ENCODE peak calls at places on chromosomes 16 and 17, in six cellular contexts. I, M, P, L, V and K are unnamed samples.

GRCh38 chr16:84048306-84048705 is 5.7 kb upstream of the SLC38A8 start:
- DNase-seq in I (no peak), M (no peak), P (no peak), L (no peak), V (no peak), K (peak)

GRCh38 chr16:28497386-28497785 is 2.9 kb downstream of the APOBR start:
- DNase-seq in I (no peak), M (no peak), P (no peak), L (no peak), V (no peak), K (no peak)

GRCh38 chr16:117381-118365 is 20.8 kb downstream of the NPRL3 start:
- DNase-seq in I (no peak), M (peak), P (peak), L (peak), V (peak), K (peak)

GRCh38 chr17:8698142-8699050 is 46.2 kb downstream of the CCDC42 start:
- DNase-seq in I (no peak), M (no peak), P (no peak), L (no peak), V (no peak), K (no peak)

GRCh38 chr17:69592692-69593350 is 178.3 kb downstream of the MAP2K6 start:
- DNase-seq in I (peak), M (no peak), P (no peak), L (no peak), V (no peak), K (no peak)

GRCh38 chr16:67504190-67505021 is 21.1 kb upstream of the AGRP start:
- DNase-seq in I (no peak), M (no peak), P (no peak), L (no peak), V (peak), K (no peak)

GRCh38 chr17:40290629-40291296 is 3.1 kb downstream of the CDC6 start:
- DNase-seq in I (peak), M (no peak), P (peak), L (peak), V (peak), K (peak)

GRCh38 chr16:81429045-81429521 is 15.5 kb upstream of the CMIP start:
- DNase-seq in I (no peak), M (no peak), P (peak), L (no peak), V (no peak), K (peak)

GRCh38 chr16:30782486-30783279 is 4.3 kb downstream of the ZNF629 start:
- DNase-seq in I (no peak), M (no peak), P (no peak), L (no peak), V (no peak), K (no peak)

GRCh38 chr17:11986939-11987329 is 10.3 kb downstream of the ZNF18 start:
- DNase-seq in I (peak), M (no peak), P (peak), L (peak), V (peak), K (peak)

GRCh38 chr17:77859411-77859810 is 99.1 kb upstream of the TNRC6C start:
- DNase-seq in I (no peak), M (no peak), P (no peak), L (no peak), V (no peak), K (no peak)

GRCh38 chr16:752008-752315 is 8.6 kb upstream of the MSLN start:
- DNase-seq in I (no peak), M (no peak), P (no peak), L (peak), V (no peak), K (no peak)

GRCh38 chr17:31256936-31257335 is 40.1 kb downstream of the OMG start:
- DNase-seq in I (no peak), M (no peak), P (no peak), L (no peak), V (no peak), K (no peak)

GRCh38 chr16:81739503-81739902 is 39.6 kb upstream of the PLCG2 start:
- DNase-seq in I (no peak), M (no peak), P (no peak), L (no peak), V (no peak), K (no peak)

GRCh38 chr16:80931985-80932720 is 74.5 kb downstream of the CMC2 start:
- DNase-seq in I (no peak), M (no peak), P (peak), L (no peak), V (peak), K (peak)

GRCh38 chr17:38596651-38597050 is 9.1 kb downstream of the SRCIN1 start:
- DNase-seq in I (no peak), M (no peak), P (no peak), L (no peak), V (no peak), K (no peak)

GRCh38 chr16:75108792-75109731 is 7.5 kb downstream of the LDHD start:
- DNase-seq in I (peak), M (peak), P (peak), L (no peak), V (peak), K (peak)

GRCh38 chr17:76276461-76277299 is 11.5 kb downstream of the UBALD2 start:
- DNase-seq in I (no peak), M (no peak), P (no peak), L (no peak), V (no peak), K (no peak)

GRCh38 chr17:56937688-56938087 is 23.2 kb downstream of the COIL start:
- DNase-seq in I (no peak), M (no peak), P (no peak), L (no peak), V (no peak), K (no peak)

GRCh38 chr17:74850914-74851313 is 8.8 kb downstream of the GRIN2C start:
- DNase-seq in I (no peak), M (no peak), P (no peak), L (no peak), V (no peak), K (no peak)

GRCh38 chr17:35588196-35588920 is 1.2 kb downstream of the AP2B1 start:
- DNase-seq in I (peak), M (no peak), P (peak), L (peak), V (peak), K (peak)

GRCh38 chr16:72388007-72388406 is 216.1 kb upstream of the PMFBP1 start:
- DNase-seq in I (no peak), M (no peak), P (no peak), L (no peak), V (no peak), K (no peak)

GRCh38 chr16:21223787-21224186 is 9.7 kb upstream of the ANKS4B start:
- DNase-seq in I (no peak), M (no peak), P (no peak), L (no peak), V (no peak), K (no peak)

GRCh38 chr17:8894673-8895578 is 27.5 kb upstream of the PIK3R6 start:
- DNase-seq in I (peak), M (no peak), P (peak), L (peak), V (peak), K (peak)

GRCh38 chr17:28760987-28761562 is 17.3 kb downstream of the TRAF4 start:
- DNase-seq in I (no peak), M (no peak), P (no peak), L (no peak), V (no peak), K (peak)

GRCh38 chr17:13311301-13311700 is 290.4 kb downstream of the HS3ST3A1 start:
- DNase-seq in I (no peak), M (no peak), P (no peak), L (no peak), V (peak), K (no peak)

GRCh38 chr17:32503251-32504165 is 16.7 kb downstream of the CDK5R1 start:
- DNase-seq in I (no peak), M (no peak), P (no peak), L (no peak), V (no peak), K (no peak)

GRCh38 chr16:11612110-11612981 is 25.6 kb upstream of the LITAF start:
- DNase-seq in I (no peak), M (no peak), P (no peak), L (no peak), V (peak), K (peak)

GRCh38 chr16:69324013-69324531 is 6.3 kb downstream of the PDF start:
- DNase-seq in I (no peak), M (no peak), P (no peak), L (no peak), V (no peak), K (peak)

GRCh38 chr17:54785643-54786258 is 114.9 kb upstream of the TOM1L1 start:
- DNase-seq in I (no peak), M (no peak), P (no peak), L (no peak), V (no peak), K (no peak)

GRCh38 chr17:74873874-74874614 is 1.2 kb upstream of the FDXR start:
- DNase-seq in I (no peak), M (no peak), P (peak), L (peak), V (peak), K (peak)

GRCh38 chr16:10862432-10862831 is 14.6 kb upstream of the CIITA start:
- DNase-seq in I (no peak), M (no peak), P (peak), L (no peak), V (no peak), K (no peak)

GRCh38 chr17:44331249-44331760 is 6.7 kb upstream of the SLC25A39 start:
- DNase-seq in I (peak), M (no peak), P (peak), L (peak), V (peak), K (peak)

GRCh38 chr17:28897769-28898259 is 281 bp upstream of the FLOT2 start:
- DNase-seq in I (no peak), M (peak), P (no peak), L (no peak), V (no peak), K (no peak)

GRCh38 chr16:18852647-18853046 is 51.3 kb upstream of the ARL6IP1 start:
- DNase-seq in I (no peak), M (no peak), P (no peak), L (no peak), V (no peak), K (no peak)